ENCODE peak calls at places on chromosomes 6 and 20, in ten cellular contexts. E, U, D, X, C, V, S, I, N and T are unnamed samples.

GRCh38 chr6:135114355-135115145 is 59.9 kb upstream of the HBS1L start:
- DNase-seq in D (peak), S (no peak), U (no peak), E (no peak), X (no peak), N (no peak), V (no peak), C (no peak), I (no peak), T (no peak)

GRCh38 chr20:6765469-6766058 is 1.9 kb upstream of the BMP2 start:
- DNase-seq in I (no peak), V (peak), S (peak), N (no peak), X (no peak), E (peak), D (no peak), C (peak), U (peak), T (no peak)

GRCh38 chr6:35711731-35712130 is 23.0 kb upstream of the FKBP5 start:
- DNase-seq in N (no peak), X (no peak), C (no peak), I (no peak), V (no peak), E (no peak), U (no peak), S (no peak), D (no peak), T (no peak)

GRCh38 chr6:15280023-15280422 is 34.2 kb downstream of the JARID2 start:
- DNase-seq in D (no peak), U (no peak), I (no peak), E (no peak), S (no peak), X (no peak), C (peak), N (no peak), V (peak), T (no peak)

GRCh38 chr20:34037121-34037520 is 43.4 kb downstream of the RALY start:
- DNase-seq in C (no peak), I (no peak), X (no peak), U (no peak), D (peak), N (no peak), V (no peak), E (no peak), S (no peak), T (peak)

GRCh38 chr6:150866147-150867073 is 908 bp downstream of the MTHFD1L start:
- DNase-seq in D (peak), C (peak), V (peak), I (peak), E (peak), N (no peak), X (peak), U (peak), S (peak), T (peak)

GRCh38 chr6:41652876-41653641 is 14.8 kb downstream of the MDFI start:
- DNase-seq in I (no peak), U (no peak), C (peak), S (no peak), X (no peak), D (no peak), E (no peak), N (no peak), V (no peak), T (no peak)

GRCh38 chr6:18211338-18211737 is 53.0 kb downstream of the DEK start:
- DNase-seq in X (no peak), V (no peak), D (peak), U (no peak), I (no peak), E (no peak), N (no peak), C (no peak), S (no peak), T (no peak)

GRCh38 chr20:7775072-7775471 is 165.2 kb downstream of the HAO1 start:
- DNase-seq in X (no peak), U (no peak), I (no peak), E (no peak), S (no peak), C (peak), V (peak), N (peak), D (no peak), T (no peak)

GRCh38 chr6:123967900-123968299 is 164.2 kb downstream of the NKAIN2 start:
- DNase-seq in I (no peak), N (no peak), U (no peak), S (no peak), C (no peak), E (peak), V (no peak), D (no peak), X (no peak), T (no peak)

GRCh38 chr6:20302168-20302567 is 89.9 kb upstream of the MBOAT1 start:
- DNase-seq in V (no peak), S (no peak), I (no peak), D (no peak), U (no peak), N (no peak), E (no peak), X (no peak), C (no peak), T (no peak)

GRCh38 chr6:39681566-39682250 is 43.5 kb downstream of the KIF6 start:
- DNase-seq in U (no peak), S (peak), D (no peak), C (peak), E (no peak), I (no peak), N (no peak), X (no peak), V (peak), T (no peak)

GRCh38 chr6:149318581-149319286 is 1.2 kb downstream of the TAB2 start:
- DNase-seq in V (no peak), D (no peak), C (peak), S (peak), X (no peak), E (peak), I (no peak), N (no peak), U (peak), T (no peak)